ENCODE peak calls at places on chromosomes 12 and 14, in six cellular contexts. Y is stomach, F is retina, H is posterior cingulate gyrus, V is uterus, W is IMR-90. Q is an unnamed sample.

GRCh38 chr14:75928587-75929230 is 53.1 kb downstream of the TGFB3 start:
- DNase-seq in Y (no peak), F (no peak), H (no peak), V (no peak), W (peak), Q (no peak)

GRCh38 chr12:288687-289086 is 26.1 kb upstream of the SLC6A13 start:
- DNase-seq in Y (peak), F (no peak), H (no peak), V (no peak), W (peak), Q (no peak)

GRCh38 chr14:49461529-49462401 is 124.4 kb downstream of the RPS29 start:
- DNase-seq in Y (peak), F (no peak), H (no peak), V (peak), W (peak), Q (peak)

GRCh38 chr12:123141615-123142517 is 9.0 kb downstream of the PITPNM2 start:
- DNase-seq in Y (peak), F (no peak), H (no peak), V (peak), W (peak), Q (no peak)

GRCh38 chr12:12133785-12134184 is 63.0 kb downstream of the BCL2L14 start:
- DNase-seq in Y (no peak), F (no peak), H (no peak), V (no peak), W (no peak), Q (no peak)

GRCh38 chr12:131862600-131862993 is 31.8 kb upstream of the ULK1 start:
- DNase-seq in Y (no peak), F (peak), H (peak), V (no peak), W (no peak), Q (no peak)

GRCh38 chr14:61535470-61535869 is 159.8 kb upstream of the HIF1A start:
- DNase-seq in Y (no peak), F (no peak), H (no peak), V (no peak), W (no peak), Q (no peak)

GRCh38 chr12:5083955-5084849 is 40.5 kb downstream of the KCNA5 start:
- DNase-seq in Y (no peak), F (peak), H (no peak), V (no peak), W (peak), Q (no peak)

GRCh38 chr14:69363055-69363454 is 35.0 kb downstream of the ERH start:
- DNase-seq in Y (no peak), F (peak), H (peak), V (no peak), W (peak), Q (no peak)

GRCh38 chr12:51183349-51183748 is 10.4 kb upstream of the TFCP2 start:
- DNase-seq in Y (no peak), F (no peak), H (no peak), V (no peak), W (no peak), Q (no peak)

GRCh38 chr12:106840217-106840616 is 65.7 kb downstream of the RIC8B start:
- DNase-seq in Y (no peak), F (no peak), H (no peak), V (peak), W (peak), Q (no peak)

GRCh38 chr12:96197503-96198272 is 3.5 kb downstream of the ELK3 start:
- DNase-seq in Y (no peak), F (no peak), H (no peak), V (no peak), W (peak), Q (no peak)

GRCh38 chr14:20690848-20691640 is 2.5 kb downstream of the ANG start:
- DNase-seq in Y (peak), F (peak), H (peak), V (peak), W (peak), Q (no peak)

GRCh38 chr12:6392499-6392898 is 8.5 kb downstream of the LTBR start:
- DNase-seq in Y (peak), F (no peak), H (no peak), V (peak), W (no peak), Q (no peak)

GRCh38 chr12:124837958-124838803 is 25.5 kb downstream of the SCARB1 start:
- DNase-seq in Y (peak), F (peak), H (no peak), V (peak), W (peak), Q (no peak)

GRCh38 chr12:93777249-93777648 is 100.1 kb downstream of the CRADD start:
- DNase-seq in Y (no peak), F (no peak), H (no peak), V (no peak), W (peak), Q (no peak)

GRCh38 chr12:76890407-76891143 is 11.8 kb upstream of the CSRP2 start:
- DNase-seq in Y (no peak), F (no peak), H (no peak), V (no peak), W (no peak), Q (no peak)

GRCh38 chr14:76584271-76584702 is 177.0 kb upstream of the VASH1 start:
- DNase-seq in Y (no peak), F (peak), H (no peak), V (peak), W (no peak), Q (no peak)

Q was measured in esophagus squamous epithelium.